ENCODE peak calls at places on chromosomes 13 and 19, in six cellular contexts. One of them, this sample, is unnamed.
A peak's percentile ranks its signal among the peaks of the same experiment; 100 is the strongest.

GRCh38 chr13:25493930-25494707 is 122.3 kb downstream of the ATP8A2 start:
- DNase-seq in neural progenitor cell: peak; percentile 36
- DNase-seq in SK-N-SH: no peak
- DNase-seq in hepatocyte: no peak
- DNase-seq in IMR-90: no peak
- DNase-seq in Peyer's patch: no peak
- DNase-seq in this sample: no peak

GRCh38 chr13:23433171-23434153 is at the start of gene SACS:
- DNase-seq in neural progenitor cell: peak; percentile 95
- DNase-seq in SK-N-SH: peak; percentile 81
- DNase-seq in hepatocyte: peak; percentile 45
- DNase-seq in IMR-90: peak; percentile 52
- DNase-seq in Peyer's patch: no peak
- DNase-seq in this sample: peak; percentile 5

GRCh38 chr19:50552540-50552939 is 15.7 kb downstream of the LRRC4B start:
- DNase-seq in neural progenitor cell: no peak
- DNase-seq in SK-N-SH: no peak
- DNase-seq in hepatocyte: no peak
- DNase-seq in IMR-90: no peak
- DNase-seq in Peyer's patch: no peak
- DNase-seq in this sample: no peak

GRCh38 chr19:40716655-40717324 is at the start of the genes COQ8B and ITPKC:
- DNase-seq in neural progenitor cell: peak; percentile 100
- DNase-seq in SK-N-SH: peak; percentile 98
- DNase-seq in hepatocyte: peak; percentile 100
- DNase-seq in IMR-90: peak; percentile 96
- DNase-seq in Peyer's patch: peak; percentile 100
- DNase-seq in this sample: peak; percentile 100

GRCh38 chr13:75876371-75877050 is 240.4 kb downstream of the LMO7 start:
- DNase-seq in neural progenitor cell: peak; percentile 71
- DNase-seq in SK-N-SH: peak; percentile 55
- DNase-seq in hepatocyte: peak; percentile 74
- DNase-seq in IMR-90: peak; percentile 73
- DNase-seq in Peyer's patch: no peak
- DNase-seq in this sample: peak; percentile 56

GRCh38 chr19:4012092-4012974 is 4.8 kb downstream of the PIAS4 start:
- DNase-seq in neural progenitor cell: no peak
- DNase-seq in SK-N-SH: peak; percentile 10
- DNase-seq in hepatocyte: peak; percentile 70
- DNase-seq in IMR-90: no peak
- DNase-seq in Peyer's patch: peak; percentile 46
- DNase-seq in this sample: peak; percentile 23

GRCh38 chr19:5335593-5335992 is 5.0 kb downstream of the PTPRS start:
- DNase-seq in neural progenitor cell: no peak
- DNase-seq in SK-N-SH: no peak
- DNase-seq in hepatocyte: no peak
- DNase-seq in IMR-90: no peak
- DNase-seq in Peyer's patch: no peak
- DNase-seq in this sample: no peak

GRCh38 chr19:47296036-47296435 is 13.6 kb upstream of the C5AR1 start:
- DNase-seq in neural progenitor cell: peak; percentile 95
- DNase-seq in SK-N-SH: peak; percentile 78
- DNase-seq in hepatocyte: peak; percentile 94
- DNase-seq in IMR-90: peak; percentile 74
- DNase-seq in Peyer's patch: no peak
- DNase-seq in this sample: peak; percentile 68

DNA sequence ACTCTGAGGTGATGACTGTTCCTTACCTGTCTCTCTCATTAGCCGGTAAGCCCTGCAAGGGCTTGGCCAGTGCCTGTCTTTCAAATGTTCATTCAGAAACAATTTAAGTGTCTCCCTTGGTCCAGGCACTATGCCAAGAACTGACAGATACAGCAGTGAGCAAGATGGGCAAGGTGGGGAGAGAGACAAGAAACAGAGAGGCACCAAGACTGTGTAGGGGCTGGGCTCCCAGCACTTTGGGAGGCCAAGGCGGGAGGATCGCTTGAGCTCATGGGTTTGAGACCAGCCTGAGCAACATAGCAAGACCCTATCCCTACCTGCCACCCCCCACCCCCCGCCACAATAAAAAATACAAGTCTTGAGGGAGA is 1.3 kb upstream of the CCNE1 start:
- DNase-seq in neural progenitor cell: no peak
- DNase-seq in SK-N-SH: no peak
- DNase-seq in hepatocyte: peak; percentile 47
- DNase-seq in IMR-90: peak; percentile 33
- DNase-seq in Peyer's patch: no peak
- DNase-seq in this sample: peak; percentile 68
- H3K27ac ChIP-seq in neural progenitor cell: no peak overlapping the region
- H3K27ac ChIP-seq in SK-N-SH: no peak overlapping the region
- H3K27ac ChIP-seq in hepatocyte: no peak overlapping the region
- H3K27ac ChIP-seq in IMR-90: no peak overlapping the region
- H3K27ac ChIP-seq in Peyer's patch: peak overlapping the region; percentile 77
- H3K27ac ChIP-seq in this sample: no peak overlapping the region

GRCh38 chr19:1082928-1083816 is 12.0 kb downstream of the POLR2E start:
- DNase-seq in neural progenitor cell: no peak
- DNase-seq in SK-N-SH: no peak
- DNase-seq in hepatocyte: no peak
- DNase-seq in IMR-90: no peak
- DNase-seq in Peyer's patch: no peak
- DNase-seq in this sample: no peak
- H3K36me3 ChIP-seq in neural progenitor cell: no peaks in the 10 kb centered on the region
- H3K36me3 ChIP-seq in SK-N-SH: peaks cover 9% of the 10 kb centered on the region
- H3K36me3 ChIP-seq in hepatocyte: no peaks in the 10 kb centered on the region
- H3K36me3 ChIP-seq in IMR-90: peaks cover 12% of the 10 kb centered on the region
- H3K36me3 ChIP-seq in Peyer's patch: no peaks in the 10 kb centered on the region
- H3K36me3 ChIP-seq in this sample: peaks cover 6% of the 10 kb centered on the region

DNA sequence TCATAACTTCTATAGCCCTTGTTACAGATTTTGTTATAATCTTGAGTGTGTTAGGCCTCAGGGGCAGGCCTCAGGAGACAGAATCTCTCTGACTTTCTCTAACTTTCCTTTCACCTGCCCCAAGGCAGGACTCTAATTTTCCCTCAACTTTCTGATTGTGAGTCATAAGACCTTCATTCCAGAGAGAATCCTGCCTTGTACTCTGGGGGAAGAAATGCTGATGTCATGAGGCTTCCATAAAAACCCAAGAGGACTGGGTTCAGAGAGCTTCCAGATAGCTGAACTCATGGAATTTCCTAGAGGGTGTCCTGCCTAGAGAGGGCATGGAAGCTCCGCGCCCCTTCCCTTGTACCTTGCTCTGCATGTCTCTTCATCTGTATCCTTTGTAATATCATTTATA is 5.3 kb upstream of the KBTBD6 start:
- DNase-seq in neural progenitor cell: no peak
- DNase-seq in SK-N-SH: no peak
- DNase-seq in hepatocyte: no peak
- DNase-seq in IMR-90: peak; percentile 81
- DNase-seq in Peyer's patch: no peak
- DNase-seq in this sample: no peak
- H3K27ac ChIP-seq in neural progenitor cell: no peak overlapping the region
- H3K27ac ChIP-seq in SK-N-SH: no peak overlapping the region
- H3K27ac ChIP-seq in hepatocyte: no peak overlapping the region
- H3K27ac ChIP-seq in IMR-90: peak overlapping the region; percentile 84
- H3K27ac ChIP-seq in Peyer's patch: no peak overlapping the region
- H3K27ac ChIP-seq in this sample: no peak overlapping the region

DNA sequence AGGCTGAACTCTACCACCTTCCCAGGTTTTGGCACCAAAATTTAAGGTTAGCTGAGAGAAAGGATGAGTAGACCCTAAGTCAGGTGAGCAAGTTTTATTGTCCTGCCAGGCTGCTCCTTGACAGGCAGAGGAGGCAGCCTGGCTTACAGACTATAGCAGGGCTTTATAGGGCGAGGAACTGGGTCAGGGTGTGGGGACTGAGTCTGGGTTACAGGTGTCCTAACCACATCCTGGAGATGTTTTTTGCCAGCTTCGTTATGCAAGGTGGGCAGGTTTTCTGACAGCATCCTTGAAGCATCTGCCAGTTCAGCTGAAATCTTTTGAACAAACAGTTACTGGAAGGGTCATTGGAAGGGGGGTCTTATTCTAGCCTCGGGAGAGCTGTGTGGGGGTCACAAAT is 905.7 kb upstream of the SLITRK5 start:
- DNase-seq in neural progenitor cell: no peak
- DNase-seq in SK-N-SH: no peak
- DNase-seq in hepatocyte: no peak
- DNase-seq in IMR-90: no peak
- DNase-seq in Peyer's patch: no peak
- DNase-seq in this sample: no peak
- H3K36me3 ChIP-seq in neural progenitor cell: no peaks in the 10 kb centered on the region
- H3K36me3 ChIP-seq in SK-N-SH: no peaks in the 10 kb centered on the region
- H3K36me3 ChIP-seq in hepatocyte: no peaks in the 10 kb centered on the region
- H3K36me3 ChIP-seq in IMR-90: no peaks in the 10 kb centered on the region
- H3K36me3 ChIP-seq in Peyer's patch: no peaks in the 10 kb centered on the region
- H3K36me3 ChIP-seq in this sample: no peaks in the 10 kb centered on the region

GRCh38 chr13:98450495-98451167 is 126.3 kb downstream of the STK24 start:
- DNase-seq in neural progenitor cell: no peak
- DNase-seq in SK-N-SH: no peak
- DNase-seq in hepatocyte: no peak
- DNase-seq in IMR-90: no peak
- DNase-seq in Peyer's patch: no peak
- DNase-seq in this sample: peak; percentile 74
- H3K27ac ChIP-seq in neural progenitor cell: peak overlapping the region; percentile 74
- H3K27ac ChIP-seq in SK-N-SH: no peak overlapping the region
- H3K27ac ChIP-seq in hepatocyte: peak overlapping the region; percentile 51
- H3K27ac ChIP-seq in IMR-90: peak overlapping the region; percentile 8
- H3K27ac ChIP-seq in Peyer's patch: peak overlapping the region; percentile 12
- H3K27ac ChIP-seq in this sample: peak overlapping the region; percentile 95

DNA sequence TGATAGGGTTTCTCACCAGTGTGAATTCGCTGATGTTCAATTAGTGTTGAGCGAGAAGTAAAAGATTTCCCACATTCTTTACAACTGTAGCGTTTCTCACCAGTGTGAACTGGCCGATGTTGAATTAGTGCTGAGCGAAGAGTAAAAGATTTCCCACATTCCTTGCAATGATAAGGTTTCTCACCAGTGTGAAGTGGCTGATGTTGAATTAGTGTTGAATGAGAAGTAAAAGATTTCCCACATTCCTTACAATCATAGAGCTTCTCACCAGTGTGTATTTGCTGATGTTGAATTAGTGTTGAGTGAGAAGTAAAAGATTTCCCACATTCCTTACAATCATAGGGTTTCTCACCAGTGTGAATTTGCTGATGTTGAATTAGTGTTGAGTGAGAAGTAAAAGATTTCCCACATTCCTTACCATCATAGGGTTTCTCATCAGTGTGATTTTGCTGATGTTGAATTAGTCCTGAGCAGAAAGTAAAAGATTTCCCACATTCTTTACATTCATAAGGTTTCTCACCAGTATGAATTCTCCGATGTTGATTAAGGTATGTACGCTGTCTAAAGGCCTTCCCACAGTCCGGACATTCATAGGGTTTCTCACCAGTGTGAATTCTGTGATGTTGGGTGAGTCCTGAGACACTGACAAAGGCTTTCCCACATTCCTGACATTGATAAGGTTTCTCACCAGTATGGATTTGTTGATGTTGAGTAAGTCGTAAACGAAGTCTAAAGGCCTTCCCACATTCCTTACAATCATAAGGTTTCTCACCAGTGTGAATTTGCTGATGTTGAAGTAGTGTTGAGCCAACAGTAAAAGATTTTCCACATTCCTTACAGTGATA is 24.0 kb downstream of the ZNF850 start:
- DNase-seq in neural progenitor cell: no peak
- DNase-seq in SK-N-SH: no peak
- DNase-seq in hepatocyte: no peak
- DNase-seq in IMR-90: no peak
- DNase-seq in Peyer's patch: no peak
- DNase-seq in this sample: no peak
- H3K36me3 ChIP-seq in neural progenitor cell: peaks cover 82% of the 10 kb centered on the region
- H3K36me3 ChIP-seq in SK-N-SH: peaks cover 44% of the 10 kb centered on the region
- H3K36me3 ChIP-seq in hepatocyte: peaks cover 35% of the 10 kb centered on the region
- H3K36me3 ChIP-seq in IMR-90: peaks cover 43% of the 10 kb centered on the region
- H3K36me3 ChIP-seq in Peyer's patch: no peaks in the 10 kb centered on the region
- H3K36me3 ChIP-seq in this sample: peaks cover 35% of the 10 kb centered on the region

DNA sequence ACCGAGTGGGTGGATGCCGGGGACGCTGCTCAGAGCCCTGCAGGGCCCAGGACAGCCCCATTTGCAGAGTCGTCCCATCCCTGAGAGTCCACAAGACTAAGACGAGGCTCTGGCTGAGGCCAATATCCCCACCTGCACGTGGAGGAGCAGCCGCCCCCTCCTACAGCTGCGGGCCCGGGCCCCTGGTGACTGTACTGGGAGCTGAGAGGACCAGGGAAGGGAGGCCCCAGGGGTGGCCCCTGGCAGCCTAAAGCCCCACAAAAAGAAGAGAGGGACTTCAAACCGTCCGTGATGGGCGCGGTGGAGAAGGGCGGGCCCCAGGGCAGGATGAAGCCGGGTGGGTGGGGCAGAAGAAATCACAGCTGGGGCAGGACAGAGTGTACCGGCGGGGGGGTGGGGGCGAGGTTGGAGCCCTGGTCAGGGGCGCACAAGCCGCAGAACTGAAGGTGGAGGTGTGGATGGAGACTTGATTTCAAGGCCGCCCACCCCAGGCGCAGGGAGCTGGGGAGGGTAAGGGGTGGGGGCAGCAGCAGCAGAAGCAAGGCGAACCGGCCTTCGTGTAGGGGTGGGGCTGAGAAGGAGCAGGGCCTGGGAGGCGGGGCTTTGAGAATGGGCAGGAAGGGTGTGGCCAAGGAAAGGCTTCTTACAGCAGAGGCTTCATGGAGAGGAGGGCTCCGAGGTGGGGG is 12.9 kb downstream of the CFD start:
- DNase-seq in neural progenitor cell: peak; percentile 85
- DNase-seq in SK-N-SH: no peak
- DNase-seq in hepatocyte: peak; percentile 79
- DNase-seq in IMR-90: peak; percentile 38
- DNase-seq in Peyer's patch: peak; percentile 87
- DNase-seq in this sample: no peak
- H3K27ac ChIP-seq in neural progenitor cell: peak overlapping the region; percentile 68
- H3K27ac ChIP-seq in SK-N-SH: no peak overlapping the region
- H3K27ac ChIP-seq in hepatocyte: peak overlapping the region; percentile 30
- H3K27ac ChIP-seq in IMR-90: no peak overlapping the region
- H3K27ac ChIP-seq in Peyer's patch: peak overlapping the region; percentile 83
- H3K27ac ChIP-seq in this sample: no peak overlapping the region